ENCODE peak calls at places on chromosomes 7 and 10, in five cellular contexts. H, E, D, L and G are unnamed samples.

GRCh38 chr7:979886-980571 is 3.0 kb upstream of the CYP2W1 start:
- DNase-seq in H (no peak), E (no peak), D (no peak), L (no peak), G (no peak)

GRCh38 chr10:124077216-124077615 is 16.2 kb downstream of the CHST15 start:
- DNase-seq in H (no peak), E (no peak), D (no peak), L (no peak), G (no peak)

GRCh38 chr10:119655566-119656001 is 4.4 kb downstream of the BAG3 start:
- DNase-seq in H (peak), E (no peak), D (peak), L (peak), G (no peak)

GRCh38 chr7:29346574-29346973 is 152.0 kb downstream of the CHN2 start:
- DNase-seq in H (no peak), E (no peak), D (no peak), L (no peak), G (no peak)

GRCh38 chr7:106065560-106066500 is 46.3 kb downstream of the SYPL1 start:
- DNase-seq in H (peak), E (no peak), D (peak), L (no peak), G (no peak)

GRCh38 chr7:99929730-99930053 is 272 bp upstream of the GJC3 start:
- DNase-seq in H (no peak), E (no peak), D (no peak), L (no peak), G (no peak)

GRCh38 chr10:48551796-48552591 is 52.9 kb downstream of the ARHGAP22 start:
- DNase-seq in H (peak), E (no peak), D (peak), L (no peak), G (peak)

GRCh38 chr10:76336213-76336963 is 905.0 kb downstream of the LRMDA start:
- DNase-seq in H (peak), E (no peak), D (peak), L (no peak), G (no peak)

GRCh38 chr10:84588426-84588825 is 260.0 kb downstream of the CCSER2 start:
- DNase-seq in H (no peak), E (no peak), D (no peak), L (no peak), G (no peak)

GRCh38 chr10:120761951-120762350 is 89.2 kb upstream of the WDR11 start:
- DNase-seq in H (no peak), E (no peak), D (no peak), L (no peak), G (no peak)

GRCh38 chr7:141708053-141708452 is at the start of gene WEE2:
- DNase-seq in H (no peak), E (no peak), D (no peak), L (no peak), G (no peak)

GRCh38 chr7:74307738-74308505 is 18.7 kb downstream of the CLIP2 start:
- DNase-seq in H (no peak), E (peak), D (no peak), L (no peak), G (no peak)

GRCh38 chr7:114922151-114922651 is 307 bp downstream of the MDFIC start:
- DNase-seq in H (peak), E (peak), D (peak), L (no peak), G (peak)

GRCh38 chr7:30521532-30521931 is 16.9 kb upstream of the GGCT start:
- DNase-seq in H (peak), E (no peak), D (peak), L (no peak), G (no peak)

GRCh38 chr7:105989686-105990085 is 26.6 kb downstream of the CDHR3 start:
- DNase-seq in H (no peak), E (no peak), D (no peak), L (no peak), G (no peak)

GRCh38 chr7:30663414-30663813 is 18.8 kb downstream of the CRHR2 start:
- DNase-seq in H (no peak), E (no peak), D (no peak), L (no peak), G (no peak)

GRCh38 chr10:107144490-107144889 is 20.0 kb downstream of the SORCS1 start:
- DNase-seq in H (no peak), E (no peak), D (no peak), L (no peak), G (peak)

GRCh38 chr10:26438534-26439269 is 561 bp downstream of the APBB1IP start:
- DNase-seq in H (peak), E (peak), D (no peak), L (no peak), G (peak)

GRCh38 chr7:106626376-106627293 is 34.3 kb downstream of the CCDC71L start:
- DNase-seq in H (no peak), E (no peak), D (no peak), L (no peak), G (no peak)

GRCh38 chr10:29946953-29947700 is 112.3 kb downstream of the JCAD start:
- DNase-seq in H (peak), E (no peak), D (peak), L (peak), G (no peak)

GRCh38 chr7:130009848-130010688 is 41.1 kb downstream of the ZC3HC1 start:
- DNase-seq in H (peak), E (peak), D (peak), L (peak), G (no peak)

GRCh38 chr7:44322631-44323363 is 2.6 kb downstream of the CAMK2B start:
- DNase-seq in H (no peak), E (no peak), D (no peak), L (no peak), G (no peak)

GRCh38 chr10:18238875-18239485 is 98.8 kb downstream of the CACNB2 start:
- DNase-seq in H (peak), E (no peak), D (peak), L (no peak), G (no peak)

GRCh38 chr10:62528441-62528840 is 154.3 kb downstream of the ZNF365 start:
- DNase-seq in H (no peak), E (no peak), D (no peak), L (no peak), G (no peak)

GRCh38 chr10:51204691-51205090 is 130.4 kb downstream of the PRKG1 start:
- DNase-seq in H (peak), E (no peak), D (peak), L (no peak), G (no peak)

GRCh38 chr10:118571123-118571522 is 24.3 kb downstream of the PRLHR start:
- DNase-seq in H (peak), E (no peak), D (peak), L (no peak), G (no peak)

GRCh38 chr7:132272763-132273371 is 303.4 kb downstream of the PLXNA4 start:
- DNase-seq in H (no peak), E (no peak), D (no peak), L (no peak), G (no peak)

GRCh38 chr7:124785994-124786393 is 20.4 kb upstream of the GPR37 start:
- DNase-seq in H (peak), E (no peak), D (peak), L (no peak), G (no peak)

GRCh38 chr7:70043139-70043538 is 444.9 kb downstream of the AUTS2 start:
- DNase-seq in H (no peak), E (no peak), D (no peak), L (no peak), G (no peak)

GRCh38 chr10:133166828-133167692 is 7.0 kb downstream of the KNDC1 start:
- DNase-seq in H (no peak), E (no peak), D (no peak), L (no peak), G (no peak)

GRCh38 chr10:118793545-118793944 is 38.8 kb upstream of the CACUL1 start:
- DNase-seq in H (no peak), E (no peak), D (no peak), L (no peak), G (no peak)

GRCh38 chr10:78301481-78301880 is 267.8 kb downstream of the RPS24 start:
- DNase-seq in H (no peak), E (no peak), D (no peak), L (no peak), G (no peak)

GRCh38 chr10:51405580-51406367 is 293.6 kb downstream of the CSTF2T start:
- DNase-seq in H (no peak), E (no peak), D (peak), L (no peak), G (no peak)

GRCh38 chr10:103874730-103875129 is 19.4 kb upstream of the SH3PXD2A start:
- DNase-seq in H (no peak), E (no peak), D (no peak), L (no peak), G (no peak)
- TF ChIP-seq CTCF in H (no peak), E (no peak), D (no peak), L (no peak), G (no peak)

DNA sequence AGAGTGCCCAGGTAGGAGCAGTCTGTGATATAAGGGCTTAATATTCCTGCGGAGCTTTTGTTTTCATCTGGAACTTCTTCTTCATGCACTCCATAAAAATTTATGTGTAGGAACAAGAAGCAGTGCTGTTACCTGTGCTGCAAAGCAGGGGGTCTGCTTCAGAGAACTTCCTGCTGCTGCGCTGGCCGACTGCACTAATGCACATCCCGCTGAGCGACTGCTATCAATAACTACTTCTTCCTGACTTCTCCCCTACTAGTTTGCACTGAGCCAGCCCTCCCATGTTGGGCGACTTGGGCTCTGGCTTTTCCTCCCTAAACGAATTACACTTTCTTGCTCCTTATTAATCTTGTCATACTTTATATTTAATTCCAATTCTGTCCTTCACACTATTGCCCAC is 150.3 kb downstream of the NEBL start:
- DNase-seq in H (no peak), E (no peak), D (no peak), L (no peak), G (no peak)
- TF ChIP-seq CTCF in H (no peak), E (no peak), D (no peak), L (no peak), G (no peak)

DNA sequence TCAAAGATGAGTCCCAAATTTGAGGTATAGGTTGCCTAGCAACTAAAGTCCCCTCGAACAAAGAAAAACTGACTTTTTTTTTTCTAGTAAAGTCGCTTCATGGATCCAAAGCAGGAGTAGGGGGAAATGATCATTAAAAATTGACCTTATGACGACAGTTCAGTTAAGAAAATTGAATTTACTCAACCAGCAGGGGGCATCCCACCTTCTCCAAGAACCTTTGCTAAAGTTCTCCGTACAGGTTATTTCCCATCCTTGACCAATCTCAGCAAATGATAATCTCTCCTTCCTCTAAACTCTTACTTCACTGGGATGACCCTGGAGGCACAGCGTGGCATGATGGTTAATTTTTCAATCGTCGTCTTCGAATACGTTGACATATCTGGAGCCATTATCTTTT is 228.3 kb downstream of the CALN1 start:
- DNase-seq in H (peak), E (no peak), D (peak), L (no peak), G (peak)
- TF ChIP-seq CTCF in H (peak), E (no peak), D (no peak), L (no peak), G (peak)

GRCh38 chr10:91367127-91367531 is 43.0 kb upstream of the HECTD2 start:
- DNase-seq in H (peak), E (no peak), D (no peak), L (no peak), G (no peak)
- TF ChIP-seq CTCF in H (no peak), E (no peak), D (no peak), L (no peak), G (no peak)

DNA sequence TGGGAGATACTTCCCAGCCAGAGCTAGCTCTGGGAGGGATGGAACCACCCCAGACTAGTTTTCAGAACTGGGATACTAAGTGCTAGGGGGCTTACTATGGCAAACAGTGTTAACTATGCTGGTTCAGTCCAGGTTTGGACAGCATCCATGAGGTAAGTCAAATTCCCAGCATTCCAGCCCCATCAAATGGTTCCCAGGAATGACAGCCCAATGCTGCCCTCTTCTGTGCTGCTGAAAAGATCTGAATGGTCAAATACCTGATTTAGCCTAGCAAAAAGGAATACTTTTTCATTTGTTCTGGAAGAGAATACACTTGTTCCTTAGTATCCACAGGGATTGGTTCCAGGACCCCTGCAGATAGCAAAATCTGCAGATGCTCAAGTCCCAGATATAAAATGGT is 141.8 kb upstream of the CCDC6 start:
- DNase-seq in H (peak), E (no peak), D (peak), L (no peak), G (peak)
- TF ChIP-seq CTCF in H (peak), E (no peak), D (peak), L (peak), G (peak)

GRCh38 chr7:43071604-43072003 is 40.8 kb upstream of the HECW1 start:
- DNase-seq in H (peak), E (no peak), D (peak), L (no peak), G (peak)
- TF ChIP-seq CTCF in H (peak), E (no peak), D (peak), L (peak), G (peak)